ENCODE peak calls at places on chromosome 14, in seven cellular contexts. I, N, A, V, O, B and E are unnamed samples. For H3K4me1, the result is how much of the 10 kb centered on the place peaks cover.

GRCh38 chr14:24367506-24368214 is at the start of gene NFATC4:
- DNase-seq in I (peak), N (peak), A (peak), V (peak), O (no peak), B (no peak), E (peak)

GRCh38 chr14:24965934-24966593 is 83.9 kb downstream of the STXBP6 start:
- DNase-seq in I (peak), N (peak), A (no peak), V (no peak), O (no peak), B (no peak), E (peak)

GRCh38 chr14:80567905-80568512 is 356.7 kb upstream of the DIO2 start:
- DNase-seq in I (no peak), N (no peak), A (no peak), V (no peak), O (no peak), B (no peak), E (no peak)

GRCh38 chr14:62670526-62670925 is 374.7 kb downstream of the KCNH5 start:
- DNase-seq in I (no peak), N (no peak), A (no peak), V (no peak), O (no peak), B (no peak), E (no peak)

GRCh38 chr14:59698793-59699192 is 122.2 kb upstream of the CCDC175 start:
- DNase-seq in I (no peak), N (no peak), A (no peak), V (no peak), O (no peak), B (no peak), E (no peak)

GRCh38 chr14:36070056-36071043 is 106.2 kb downstream of the PTCSC3 start:
- DNase-seq in I (peak), N (peak), A (no peak), V (no peak), O (no peak), B (peak), E (peak)

GRCh38 chr14:101119830-101120571 is 216.5 kb upstream of the RTL1 start:
- DNase-seq in I (no peak), N (peak), A (peak), V (peak), O (peak), B (no peak), E (peak)

GRCh38 chr14:21102472-21103164 is 1.8 kb downstream of the TMEM253 start:
- DNase-seq in I (no peak), N (no peak), A (no peak), V (no peak), O (no peak), B (no peak), E (no peak)

GRCh38 chr14:100404419-100404818 is 81.3 kb downstream of the SLC25A47 start:
- DNase-seq in I (no peak), N (no peak), A (no peak), V (no peak), O (no peak), B (no peak), E (no peak)

GRCh38 chr14:104821229-104821945 is 20.5 kb downstream of the ZBTB42 start:
- DNase-seq in I (no peak), N (no peak), A (peak), V (no peak), O (peak), B (no peak), E (no peak)

GRCh38 chr14:34649344-34649743 is 19.4 kb upstream of the SNX6 start:
- DNase-seq in I (peak), N (no peak), A (no peak), V (no peak), O (no peak), B (no peak), E (no peak)

GRCh38 chr14:39265032-39265431 is 31.3 kb downstream of the MIA2 start:
- DNase-seq in I (peak), N (no peak), A (no peak), V (no peak), O (no peak), B (no peak), E (no peak)

GRCh38 chr14:96516351-96516750 is 14.2 kb downstream of the PAPOLA start:
- DNase-seq in I (no peak), N (no peak), A (no peak), V (no peak), O (no peak), B (no peak), E (no peak)
- H3K4me1 ChIP-seq in I (half or more), N (under half), A (under half), V (under half), O (half or more), B (half or more), E (under half)

GRCh38 chr14:88551936-88552565 is 2.8 kb downstream of the PTPN21 start:
- DNase-seq in I (no peak), N (no peak), A (peak), V (peak), O (no peak), B (peak), E (peak)

GRCh38 chr14:88552859-88553258 is 1.9 kb downstream of the PTPN21 start:
- DNase-seq in I (no peak), N (no peak), A (no peak), V (no peak), O (no peak), B (no peak), E (no peak)

GRCh38 chr14:88553886-88554457 is 835 bp downstream of the PTPN21 start:
- DNase-seq in I (no peak), N (no peak), A (no peak), V (peak), O (no peak), B (no peak), E (peak)

GRCh38 chr14:88556581-88556980 is 1.8 kb upstream of the PTPN21 start:
- DNase-seq in I (no peak), N (no peak), A (no peak), V (no peak), O (no peak), B (no peak), E (no peak)

DNA sequence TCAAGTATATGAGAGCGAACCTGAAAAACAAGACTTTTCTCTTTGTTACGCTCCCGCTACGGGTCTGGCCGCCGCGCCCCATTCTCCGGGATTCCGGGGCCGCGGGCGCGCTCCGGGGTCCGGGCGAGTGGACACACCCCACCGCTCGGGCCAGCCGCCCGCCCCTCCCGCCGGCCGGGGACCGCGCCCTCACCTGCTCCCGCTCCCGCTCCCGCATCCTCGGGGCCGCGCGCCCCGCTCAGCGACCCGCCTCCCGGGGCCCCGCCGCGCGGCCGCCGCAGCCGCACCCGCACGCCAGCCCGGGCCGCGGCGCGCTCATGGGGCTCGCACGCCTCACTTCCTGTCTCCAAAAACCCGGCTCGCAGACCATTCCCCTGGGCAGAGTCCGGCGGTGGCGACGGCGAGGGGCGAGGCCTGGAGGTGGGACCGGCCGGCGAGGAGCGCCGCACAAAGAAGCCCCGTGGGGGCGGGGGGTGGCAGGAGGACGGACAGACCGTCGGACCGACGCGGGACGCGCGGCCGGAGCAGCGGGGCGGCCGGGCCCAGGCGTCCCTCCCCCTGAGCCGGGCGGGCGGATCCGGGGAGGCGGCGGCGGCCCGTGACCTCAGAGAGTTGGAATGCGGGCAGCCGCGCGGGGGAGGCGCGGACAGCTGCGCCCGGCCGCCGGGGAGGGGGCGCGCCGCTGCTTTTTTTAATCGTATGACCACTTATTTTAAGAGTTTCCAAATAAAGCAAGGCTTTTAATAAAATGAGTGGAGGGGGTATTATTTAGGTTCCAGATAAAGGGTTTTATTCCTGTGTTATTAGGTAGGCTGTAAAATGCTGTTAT is at the start of gene PTPN21:
- DNase-seq in I (peak), N (peak), A (peak), V (peak), O (peak), B (peak), E (peak)
- TF ChIP-seq POLR2A in I (peak), N (peak), A (peak), V (peak), O (no peak), B (peak), E (peak)

DNA sequence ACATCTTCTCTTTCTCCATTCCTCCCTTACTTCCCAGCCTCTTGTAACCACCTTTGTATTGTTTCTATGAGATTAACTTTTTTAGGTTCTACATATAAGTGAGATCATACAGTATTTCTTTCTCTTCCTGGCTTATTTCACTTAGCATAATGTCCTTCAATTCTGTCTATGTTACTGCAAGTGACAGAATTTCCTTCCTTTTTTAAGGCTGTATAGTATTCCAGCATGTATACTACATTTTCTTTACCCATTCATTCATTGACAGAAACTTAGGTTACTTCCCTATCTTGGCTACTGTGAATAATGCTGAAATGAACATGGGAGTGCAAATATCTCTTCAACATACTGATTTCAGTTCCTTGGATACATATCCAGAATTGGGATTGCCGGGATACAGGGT is 18.2 kb downstream of the TMX1 start:
- DNase-seq in I (no peak), N (no peak), A (no peak), V (no peak), O (no peak), B (no peak), E (no peak)
- H3K4me1 ChIP-seq in I (under half), N (under half), A (under half), V (under half), O (under half), B (under half), E (under half)

DNA sequence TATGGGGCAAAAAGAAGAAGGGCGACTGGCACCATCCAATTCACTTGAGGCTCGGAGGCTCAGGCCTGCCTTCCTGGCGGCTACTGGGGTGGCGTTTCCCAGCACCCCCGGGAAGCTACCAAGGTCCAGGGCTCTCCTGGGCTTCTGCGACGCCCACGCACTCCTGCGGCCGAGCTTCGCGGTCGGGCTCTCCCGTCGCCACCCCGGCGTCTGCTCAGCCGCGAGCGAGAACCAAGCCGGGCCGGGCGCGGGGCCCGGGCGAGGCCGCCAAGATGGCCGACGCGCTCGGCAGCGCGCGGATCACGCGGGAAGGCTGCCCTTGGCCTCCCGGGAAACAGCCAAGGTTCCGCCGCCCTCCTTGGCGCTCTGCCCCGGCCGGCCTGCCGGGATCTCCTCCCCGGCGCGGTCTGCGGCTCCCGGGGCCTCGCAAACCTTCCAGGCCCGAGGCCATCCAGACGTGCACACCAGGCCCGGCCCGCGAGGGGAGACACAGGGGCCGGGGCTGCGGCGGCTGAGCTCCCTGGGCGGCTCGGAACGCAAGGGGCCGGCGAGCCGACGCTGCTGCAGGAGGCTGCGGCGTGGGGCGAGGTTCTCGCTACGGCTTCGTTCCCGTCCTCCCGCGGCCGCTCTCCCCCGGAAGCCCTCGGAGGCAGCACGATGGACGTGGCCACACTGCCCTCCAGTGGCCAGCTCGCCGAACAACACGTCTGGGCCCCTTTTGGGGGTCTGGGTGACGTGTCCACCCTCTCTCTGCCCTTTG is 23.5 kb upstream of the ZFP36L1 start:
- DNase-seq in I (peak), N (peak), A (peak), V (peak), O (peak), B (peak), E (peak)
- TF ChIP-seq POLR2A in I (peak), N (no peak), A (peak), V (peak), O (no peak), B (peak), E (peak)

DNA sequence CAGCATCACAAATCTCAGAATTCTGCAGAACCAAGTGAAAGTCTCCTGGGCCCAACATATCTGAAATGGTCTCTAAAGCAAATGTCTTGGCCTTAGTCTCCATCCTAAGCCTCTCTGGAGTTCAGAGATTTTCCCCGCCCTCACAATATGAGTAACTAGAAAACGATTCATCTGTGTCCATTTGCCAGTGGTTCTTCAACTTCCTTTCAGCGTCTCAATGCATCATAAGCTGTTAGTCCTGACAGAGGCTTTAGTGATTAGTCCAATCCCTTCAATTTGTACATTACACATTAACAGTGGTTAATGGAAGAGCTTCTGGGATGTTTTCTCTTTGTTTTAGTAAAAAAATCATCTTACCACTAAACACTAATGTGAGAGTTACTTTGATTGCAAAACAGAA is 17.4 kb downstream of the NPC2 start:
- DNase-seq in I (no peak), N (no peak), A (no peak), V (no peak), O (no peak), B (no peak), E (no peak)
- H3K4me1 ChIP-seq in I (under half), N (under half), A (under half), V (under half), O (under half), B (under half), E (under half)

GRCh38 chr14:65168840-65169239 is 66.5 kb upstream of the MAX start:
- DNase-seq in I (no peak), N (no peak), A (no peak), V (no peak), O (no peak), B (no peak), E (no peak)

GRCh38 chr14:65160091-65160490 is 57.8 kb upstream of the MAX start:
- DNase-seq in I (no peak), N (no peak), A (no peak), V (no peak), O (no peak), B (no peak), E (no peak)

GRCh38 chr14:65164825-65165135 is 62.5 kb upstream of the MAX start:
- DNase-seq in I (no peak), N (no peak), A (no peak), V (no peak), O (no peak), B (no peak), E (no peak)

GRCh38 chr14:65167072-65167645 is 64.8 kb upstream of the MAX start:
- DNase-seq in I (peak), N (no peak), A (no peak), V (no peak), O (no peak), B (no peak), E (no peak)

DNA sequence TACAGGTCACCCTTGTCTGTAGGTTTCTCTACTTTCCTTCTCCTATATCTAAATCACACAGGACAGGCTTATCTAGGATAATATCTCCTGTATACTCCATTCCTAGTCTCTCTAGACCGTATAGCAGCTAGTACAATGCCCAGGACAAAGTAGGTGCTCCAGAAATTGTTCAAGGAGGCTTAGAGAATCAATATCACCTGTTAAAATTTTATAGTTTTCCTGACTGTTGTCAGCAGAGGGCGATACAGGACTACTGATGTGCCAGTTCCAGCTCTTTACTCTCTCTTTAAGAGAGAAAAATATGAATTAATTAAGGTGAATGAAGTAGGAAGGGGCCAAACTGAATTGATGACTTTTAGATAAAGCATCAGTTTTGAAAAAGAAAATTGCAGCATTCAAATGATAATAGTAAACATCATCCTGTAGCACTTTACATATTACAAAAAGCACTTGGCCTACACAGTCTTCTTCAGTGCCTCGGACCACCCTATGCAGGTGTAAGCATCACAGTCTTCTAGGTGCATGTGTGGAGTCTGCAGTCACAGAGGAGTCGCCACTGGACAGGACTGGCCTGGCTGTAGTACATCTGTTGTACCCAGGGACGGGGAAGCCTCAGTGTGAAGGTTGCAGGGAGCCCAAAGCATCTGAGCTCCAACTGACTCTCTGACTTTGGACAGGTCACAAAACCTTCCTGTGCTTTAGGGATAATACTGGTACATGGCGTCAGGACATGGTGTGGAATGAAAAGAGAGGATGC is 61.9 kb upstream of the MAX start:
- DNase-seq in I (peak), N (no peak), A (no peak), V (no peak), O (no peak), B (no peak), E (peak)
- TF ChIP-seq POLR2A in I (no peak), N (no peak), A (no peak), V (no peak), O (no peak), B (no peak), E (no peak)

DNA sequence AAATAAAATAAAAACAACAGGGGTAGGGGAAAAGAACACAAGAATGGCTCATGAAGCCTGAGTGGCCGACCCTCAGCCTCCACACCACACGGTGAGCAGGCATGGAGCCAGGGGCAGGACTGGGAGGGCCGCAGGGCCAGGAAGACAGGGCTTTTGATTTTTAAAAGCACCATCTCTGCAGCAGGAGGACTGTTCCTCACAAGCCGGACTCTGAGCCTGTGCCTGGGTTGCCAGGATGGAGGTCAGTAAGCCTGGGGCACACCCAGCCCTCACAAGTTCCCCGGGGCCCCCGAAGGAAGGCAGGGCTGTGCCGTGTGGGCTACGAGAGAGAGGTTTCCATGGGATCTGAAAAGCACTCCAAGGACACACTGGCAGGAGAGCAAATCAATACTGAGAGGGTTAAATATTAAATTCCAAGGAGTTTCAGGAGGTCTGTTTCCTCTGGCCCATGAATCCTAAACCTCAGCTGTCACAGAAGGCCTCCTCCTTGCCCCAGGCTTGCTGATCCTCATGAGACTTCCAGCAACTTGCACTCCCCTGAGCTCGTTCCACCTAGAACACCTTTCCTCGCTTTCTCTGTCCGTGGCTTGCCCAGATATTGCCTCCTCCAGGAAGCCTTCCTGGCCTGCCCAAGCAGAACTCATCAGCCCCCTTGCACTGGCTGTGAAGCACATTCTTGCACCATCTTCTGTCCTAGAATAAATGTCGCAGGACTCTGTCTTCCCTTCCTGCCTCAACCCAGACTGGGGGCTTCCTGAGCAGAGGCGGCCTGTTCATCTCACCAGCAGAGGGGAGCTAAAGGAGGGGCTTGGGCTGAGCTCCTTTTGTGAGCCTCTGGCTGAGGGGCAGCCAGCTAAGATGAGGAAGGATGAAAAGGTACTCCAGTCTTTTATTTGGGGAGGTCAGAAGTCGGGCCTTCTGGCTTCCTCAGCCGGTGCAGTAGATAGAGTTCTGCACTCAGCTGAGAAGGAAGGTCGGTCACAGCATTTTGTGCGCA is 64.6 kb downstream of the CCDC88C start:
- DNase-seq in I (no peak), N (no peak), A (no peak), V (no peak), O (peak), B (no peak), E (no peak)
- H3K4me1 ChIP-seq in I (under half), N (half or more), A (under half), V (under half), O (half or more), B (under half), E (under half)